ENCODE peak calls at places on chromosomes 13 and 19, in six cellular contexts. One of them, this sample, is unnamed.

GRCh38 chr13:34465423-34465922 is 476.6 kb upstream of the NBEA start:
- DNase-seq in cerebellar nuclear complex: no peak
- DNase-seq in nucleus accumbens: no peak
- DNase-seq in AG04450: no peak
- DNase-seq in C1 segment of cervical spinal cord: no peak
- DNase-seq in posterior vena cava: no peak
- DNase-seq in this sample: no peak

GRCh38 chr19:4201798-4202197 is 19.3 kb downstream of the ANKRD24 start:
- DNase-seq in cerebellar nuclear complex: no peak
- DNase-seq in C1 segment of cervical spinal cord: no peak
- DNase-seq in nucleus accumbens: no peak
- DNase-seq in posterior vena cava: no peak
- DNase-seq in AG04450: no peak
- DNase-seq in this sample: no peak

GRCh38 chr19:10110972-10111317 is 548 bp upstream of the P2RY11 start:
- DNase-seq in cerebellar nuclear complex: no peak
- DNase-seq in C1 segment of cervical spinal cord: no peak
- DNase-seq in posterior vena cava: no peak
- DNase-seq in nucleus accumbens: no peak
- DNase-seq in AG04450: no peak
- DNase-seq in this sample: no peak

GRCh38 chr13:101875717-101876393 is 423.4 kb downstream of the ITGBL1 start:
- DNase-seq in posterior vena cava: no peak
- DNase-seq in AG04450: peak
- DNase-seq in cerebellar nuclear complex: no peak
- DNase-seq in nucleus accumbens: no peak
- DNase-seq in C1 segment of cervical spinal cord: no peak
- DNase-seq in this sample: peak

GRCh38 chr13:39603424-39603947 is 493 bp upstream of the LHFPL6 start:
- DNase-seq in AG04450: no peak
- DNase-seq in C1 segment of cervical spinal cord: peak
- DNase-seq in cerebellar nuclear complex: no peak
- DNase-seq in posterior vena cava: no peak
- DNase-seq in nucleus accumbens: no peak
- DNase-seq in this sample: no peak

GRCh38 chr19:45613926-45614725 is 12.1 kb upstream of the GPR4 start:
- DNase-seq in nucleus accumbens: no peak
- DNase-seq in posterior vena cava: no peak
- DNase-seq in C1 segment of cervical spinal cord: no peak
- DNase-seq in AG04450: peak
- DNase-seq in cerebellar nuclear complex: no peak
- DNase-seq in this sample: peak

GRCh38 chr13:23867027-23867491 is 22.1 kb downstream of the MIPEP start:
- DNase-seq in cerebellar nuclear complex: no peak
- DNase-seq in posterior vena cava: no peak
- DNase-seq in C1 segment of cervical spinal cord: no peak
- DNase-seq in nucleus accumbens: no peak
- DNase-seq in AG04450: no peak
- DNase-seq in this sample: peak

GRCh38 chr19:17555929-17556813 is 722 bp downstream of the COLGALT1 start:
- DNase-seq in nucleus accumbens: peak
- DNase-seq in AG04450: no peak
- DNase-seq in C1 segment of cervical spinal cord: peak
- DNase-seq in cerebellar nuclear complex: no peak
- DNase-seq in posterior vena cava: peak
- DNase-seq in this sample: no peak

GRCh38 chr19:5588441-5588840 is 20.7 kb upstream of the TINCR start:
- DNase-seq in C1 segment of cervical spinal cord: peak
- DNase-seq in AG04450: no peak
- DNase-seq in cerebellar nuclear complex: no peak
- DNase-seq in nucleus accumbens: no peak
- DNase-seq in posterior vena cava: peak
- DNase-seq in this sample: no peak

GRCh38 chr13:113090415-113090770 is 15.2 kb upstream of the F7 start:
- DNase-seq in AG04450: no peak
- DNase-seq in C1 segment of cervical spinal cord: no peak
- DNase-seq in cerebellar nuclear complex: no peak
- DNase-seq in nucleus accumbens: no peak
- DNase-seq in posterior vena cava: no peak
- DNase-seq in this sample: no peak

GRCh38 chr13:21045101-21045500 is 16.3 kb downstream of the LATS2 start:
- DNase-seq in nucleus accumbens: no peak
- DNase-seq in posterior vena cava: no peak
- DNase-seq in cerebellar nuclear complex: no peak
- DNase-seq in AG04450: no peak
- DNase-seq in C1 segment of cervical spinal cord: no peak
- DNase-seq in this sample: no peak

GRCh38 chr19:4057913-4058695 is 8.6 kb downstream of the ZBTB7A start:
- DNase-seq in cerebellar nuclear complex: no peak
- DNase-seq in nucleus accumbens: no peak
- DNase-seq in posterior vena cava: peak
- DNase-seq in C1 segment of cervical spinal cord: no peak
- DNase-seq in AG04450: peak
- DNase-seq in this sample: peak

GRCh38 chr19:17125728-17126677 is 50.4 kb downstream of the MYO9B start:
- DNase-seq in posterior vena cava: peak
- DNase-seq in C1 segment of cervical spinal cord: peak
- DNase-seq in AG04450: no peak
- DNase-seq in cerebellar nuclear complex: no peak
- DNase-seq in nucleus accumbens: peak
- DNase-seq in this sample: no peak

GRCh38 chr13:61192826-61193225 is 222.8 kb downstream of the PCDH20 start:
- DNase-seq in posterior vena cava: no peak
- DNase-seq in C1 segment of cervical spinal cord: no peak
- DNase-seq in nucleus accumbens: no peak
- DNase-seq in AG04450: no peak
- DNase-seq in cerebellar nuclear complex: no peak
- DNase-seq in this sample: no peak

This sample was measured in skeletal muscle cell.